ENCODE peak calls at places on chromosomes 1 and 21, in ten cellular contexts. V is HTR-8/SVneo; A is upper lobe of right lung; R is NCI-H1417; F is stimulated activated CD4-positive, alpha-beta T cell treated with anti-CD3 and anti-CD28 coated beads, Interleukin-4, amount 100 ng/mL, for 24 hours; Y is EL; X is effector memory CD8-positive, alpha-beta T cell; P is ELR; U is effector memory CD4-positive, alpha-beta T cell; C is GM23338. M is an unnamed sample.

GRCh38 chr1:182996816-182997215 is 26.4 kb upstream of the LAMC1 start:
- DNase-seq in V (no peak), A (no peak), R (no peak), F (no peak), Y (peak; percentile 43), X (no peak), P (peak; percentile 54), U (no peak), C (no peak), M (no peak)

GRCh38 chr1:231420959-231421615 is 1.0 kb downstream of the EGLN1 start:
- DNase-seq in V (no peak), A (peak; percentile 77), R (peak; percentile 74), F (peak; percentile 32), Y (peak; percentile 45), X (peak; percentile 25), P (peak; percentile 58), U (peak; percentile 8), C (peak; percentile 53), M (no peak)

GRCh38 chr1:43617668-43618067 is 32.3 kb upstream of the KDM4A start:
- DNase-seq in V (no peak), A (no peak), R (no peak), F (no peak), Y (no peak), X (no peak), P (no peak), U (no peak), C (no peak), M (no peak)

GRCh38 chr21:43775190-43775589 is 918 bp downstream of the CSTB start:
- DNase-seq in V (no peak), A (no peak), R (no peak), F (no peak), Y (no peak), X (no peak), P (no peak), U (no peak), C (no peak), M (no peak)

GRCh38 chr1:17119744-17120482 is 662 bp upstream of the PADI2 start:
- DNase-seq in V (no peak), A (peak; percentile 73), R (no peak), F (no peak), Y (no peak), X (no peak), P (no peak), U (no peak), C (peak; percentile 78), M (no peak)

GRCh38 chr1:23980725-23981063 is 567 bp upstream of the SRSF10 start:
- DNase-seq in V (peak; percentile 57), A (no peak), R (no peak), F (peak; percentile 77), Y (peak; percentile 72), X (peak; percentile 5), P (peak; percentile 83), U (no peak), C (peak; percentile 47), M (no peak)

GRCh38 chr1:160098852-160099647 is 631 bp upstream of the IGSF8 start:
- DNase-seq in V (peak; percentile 91), A (peak; percentile 99), R (peak; percentile 95), F (peak; percentile 97), Y (peak; percentile 94), X (peak; percentile 95), P (peak; percentile 94), U (peak; percentile 97), C (peak; percentile 97), M (peak; percentile 25)

GRCh38 chr1:246591958-246592357 is 25.7 kb downstream of the CNST start:
- DNase-seq in V (no peak), A (no peak), R (no peak), F (no peak), Y (no peak), X (no peak), P (no peak), U (no peak), C (no peak), M (no peak)

GRCh38 chr1:207787776-207788175 is 35.9 kb downstream of the CD46 start:
- DNase-seq in V (no peak), A (no peak), R (no peak), F (no peak), Y (peak; percentile 60), X (no peak), P (peak; percentile 78), U (no peak), C (no peak), M (no peak)

GRCh38 chr21:17461014-17461413 is 51.8 kb upstream of the CXADR start:
- DNase-seq in V (peak; percentile 26), A (no peak), R (peak; percentile 79), F (no peak), Y (peak; percentile 54), X (no peak), P (peak; percentile 43), U (no peak), C (no peak), M (no peak)

GRCh38 chr21:16457498-16457897 is 727.7 kb downstream of the USP25 start:
- DNase-seq in V (no peak), A (no peak), R (no peak), F (no peak), Y (no peak), X (no peak), P (no peak), U (no peak), C (no peak), M (no peak)

GRCh38 chr1:170307426-170307825 is 161.7 kb downstream of the NTMT2 start:
- DNase-seq in V (no peak), A (no peak), R (no peak), F (no peak), Y (peak; percentile 60), X (no peak), P (peak; percentile 67), U (no peak), C (no peak), M (no peak)

GRCh38 chr1:206606867-206607266 is 5.4 kb downstream of the EIF2D start:
- DNase-seq in V (no peak), A (no peak), R (peak; percentile 53), F (no peak), Y (peak; percentile 29), X (no peak), P (peak; percentile 71), U (no peak), C (peak; percentile 70), M (no peak)

GRCh38 chr1:203187306-203188264 is 1.1 kb upstream of the CHI3L1 start:
- DNase-seq in V (no peak), A (peak; percentile 56), R (no peak), F (no peak), Y (no peak), X (no peak), P (no peak), U (no peak), C (no peak), M (no peak)

GRCh38 chr1:201335174-201335870 is 42.2 kb downstream of the TNNT2 start:
- DNase-seq in V (no peak), A (peak; percentile 21), R (no peak), F (no peak), Y (no peak), X (no peak), P (no peak), U (no peak), C (no peak), M (no peak)

M was measured in SW 1271.